ENCODE peak calls at places on chromosome 10, in eight cellular contexts. One of them, this sample, is unnamed.

GRCh38 chr10:18607979-18608378 is 43.4 kb downstream of the NSUN6 start:
- DNase-seq in A549: peak
- DNase-seq in brain microvascular endothelial cell: no peak
- DNase-seq in ovary: no peak
- DNase-seq in AG04450: no peak
- DNase-seq in endodermal cell: no peak
- DNase-seq in colonic mucosa: no peak
- DNase-seq in cardiac muscle cell: no peak
- DNase-seq in this sample: no peak

GRCh38 chr10:29691564-29692064 is 56.8 kb upstream of the SVIL start:
- DNase-seq in colonic mucosa: no peak
- DNase-seq in ovary: no peak
- DNase-seq in cardiac muscle cell: peak
- DNase-seq in endodermal cell: no peak
- DNase-seq in A549: no peak
- DNase-seq in brain microvascular endothelial cell: peak
- DNase-seq in AG04450: no peak
- DNase-seq in this sample: peak

GRCh38 chr10:47405829-47406547 is 21.9 kb upstream of the ZNF488 start:
- DNase-seq in ovary: no peak
- DNase-seq in colonic mucosa: no peak
- DNase-seq in endodermal cell: no peak
- DNase-seq in brain microvascular endothelial cell: no peak
- DNase-seq in AG04450: no peak
- DNase-seq in A549: peak
- DNase-seq in cardiac muscle cell: no peak
- DNase-seq in this sample: no peak

GRCh38 chr10:60521974-60522405 is 132.3 kb upstream of the ANK3 start:
- DNase-seq in ovary: no peak
- DNase-seq in colonic mucosa: no peak
- DNase-seq in endodermal cell: peak
- DNase-seq in cardiac muscle cell: peak
- DNase-seq in brain microvascular endothelial cell: peak
- DNase-seq in AG04450: no peak
- DNase-seq in A549: no peak
- DNase-seq in this sample: peak

GRCh38 chr10:3043512-3044368 is 23.6 kb upstream of the PFKP start:
- DNase-seq in colonic mucosa: peak
- DNase-seq in A549: peak
- DNase-seq in endodermal cell: peak
- DNase-seq in ovary: peak
- DNase-seq in cardiac muscle cell: peak
- DNase-seq in brain microvascular endothelial cell: peak
- DNase-seq in AG04450: no peak
- DNase-seq in this sample: peak

GRCh38 chr10:113060221-113061053 is 110.4 kb downstream of the TCF7L2 start:
- DNase-seq in colonic mucosa: peak
- DNase-seq in ovary: no peak
- DNase-seq in brain microvascular endothelial cell: no peak
- DNase-seq in endodermal cell: peak
- DNase-seq in AG04450: no peak
- DNase-seq in cardiac muscle cell: peak
- DNase-seq in A549: no peak
- DNase-seq in this sample: no peak

GRCh38 chr10:100325164-100325563 is 4.9 kb downstream of the PKD2L1 start:
- DNase-seq in A549: no peak
- DNase-seq in endodermal cell: peak
- DNase-seq in cardiac muscle cell: no peak
- DNase-seq in AG04450: no peak
- DNase-seq in ovary: no peak
- DNase-seq in brain microvascular endothelial cell: no peak
- DNase-seq in colonic mucosa: no peak
- DNase-seq in this sample: no peak

GRCh38 chr10:70404036-70404905 is at the start of gene EIF4EBP2:
- DNase-seq in endodermal cell: peak
- DNase-seq in brain microvascular endothelial cell: peak
- DNase-seq in AG04450: peak
- DNase-seq in colonic mucosa: peak
- DNase-seq in cardiac muscle cell: peak
- DNase-seq in ovary: peak
- DNase-seq in A549: peak
- DNase-seq in this sample: peak

GRCh38 chr10:44966129-44966815 is 6.7 kb downstream of the RASSF4 start:
- DNase-seq in cardiac muscle cell: no peak
- DNase-seq in brain microvascular endothelial cell: no peak
- DNase-seq in A549: no peak
- DNase-seq in ovary: no peak
- DNase-seq in AG04450: no peak
- DNase-seq in endodermal cell: no peak
- DNase-seq in colonic mucosa: peak
- DNase-seq in this sample: no peak

GRCh38 chr10:4982764-4983226 is 19.6 kb downstream of the AKR1C1 start:
- DNase-seq in colonic mucosa: no peak
- DNase-seq in AG04450: no peak
- DNase-seq in ovary: no peak
- DNase-seq in endodermal cell: no peak
- DNase-seq in cardiac muscle cell: no peak
- DNase-seq in brain microvascular endothelial cell: no peak
- DNase-seq in A549: peak
- DNase-seq in this sample: no peak

GRCh38 chr10:22183771-22184466 is 33.9 kb downstream of the EBLN1 start:
- DNase-seq in A549: no peak
- DNase-seq in ovary: no peak
- DNase-seq in colonic mucosa: no peak
- DNase-seq in AG04450: no peak
- DNase-seq in endodermal cell: no peak
- DNase-seq in cardiac muscle cell: peak
- DNase-seq in brain microvascular endothelial cell: peak
- DNase-seq in this sample: no peak

GRCh38 chr10:490256-490655 is 199.2 kb downstream of the DIP2C start:
- DNase-seq in ovary: no peak
- DNase-seq in A549: no peak
- DNase-seq in cardiac muscle cell: peak
- DNase-seq in AG04450: no peak
- DNase-seq in endodermal cell: no peak
- DNase-seq in colonic mucosa: no peak
- DNase-seq in brain microvascular endothelial cell: no peak
- DNase-seq in this sample: peak

GRCh38 chr10:109454691-109455090 is 468.6 kb downstream of the XPNPEP1 start:
- DNase-seq in ovary: no peak
- DNase-seq in colonic mucosa: no peak
- DNase-seq in A549: no peak
- DNase-seq in endodermal cell: no peak
- DNase-seq in cardiac muscle cell: no peak
- DNase-seq in brain microvascular endothelial cell: no peak
- DNase-seq in AG04450: no peak
- DNase-seq in this sample: no peak

GRCh38 chr10:111944331-111944730 is 239.2 kb downstream of the GPAM start:
- DNase-seq in brain microvascular endothelial cell: no peak
- DNase-seq in cardiac muscle cell: no peak
- DNase-seq in colonic mucosa: no peak
- DNase-seq in AG04450: no peak
- DNase-seq in endodermal cell: peak
- DNase-seq in A549: no peak
- DNase-seq in ovary: no peak
- DNase-seq in this sample: no peak

GRCh38 chr10:48880016-48880705 is 59.5 kb downstream of the LRRC18 start:
- DNase-seq in endodermal cell: peak
- DNase-seq in AG04450: no peak
- DNase-seq in colonic mucosa: no peak
- DNase-seq in brain microvascular endothelial cell: no peak
- DNase-seq in A549: no peak
- DNase-seq in ovary: no peak
- DNase-seq in cardiac muscle cell: no peak
- DNase-seq in this sample: no peak

GRCh38 chr10:12194752-12195271 is 879 bp downstream of the NUDT5 start:
- DNase-seq in brain microvascular endothelial cell: peak
- DNase-seq in colonic mucosa: peak
- DNase-seq in A549: peak
- DNase-seq in AG04450: no peak
- DNase-seq in cardiac muscle cell: peak
- DNase-seq in ovary: peak
- DNase-seq in endodermal cell: peak
- DNase-seq in this sample: no peak

DNA sequence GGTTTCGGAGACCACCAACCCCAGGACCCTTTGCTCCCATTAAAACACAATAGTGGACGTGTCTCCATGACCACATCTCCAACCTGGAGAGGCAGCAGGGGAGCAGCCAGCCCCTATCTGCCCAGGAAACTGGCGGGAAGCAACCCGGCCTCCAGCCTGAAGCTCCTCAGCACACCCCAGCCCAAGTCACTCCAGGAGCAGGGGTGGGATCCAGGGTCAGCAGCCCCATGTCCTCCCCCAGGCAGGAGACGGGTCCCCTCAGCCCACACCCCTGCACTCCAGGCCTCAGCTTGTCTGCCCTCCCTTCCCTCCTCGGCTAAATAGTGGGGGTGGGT is 601 bp downstream of the ADAM8 start:
- DNase-seq in colonic mucosa: no peak
- DNase-seq in A549: no peak
- DNase-seq in brain microvascular endothelial cell: no peak
- DNase-seq in ovary: no peak
- DNase-seq in endodermal cell: no peak
- DNase-seq in AG04450: no peak
- DNase-seq in cardiac muscle cell: no peak
- DNase-seq in this sample: no peak
- H3K4me3 ChIP-seq in colonic mucosa: peak
- H3K4me3 ChIP-seq in A549: no peak
- H3K4me3 ChIP-seq in brain microvascular endothelial cell: no peak
- H3K4me3 ChIP-seq in ovary: no peak
- H3K4me3 ChIP-seq in endodermal cell: peak
- H3K4me3 ChIP-seq in AG04450: no peak
- H3K4me3 ChIP-seq in cardiac muscle cell: no peak
- H3K4me3 ChIP-seq in this sample: no peak

GRCh38 chr10:63474488-63474887 is 8.7 kb upstream of the JMJD1C start:
- DNase-seq in AG04450: no peak
- DNase-seq in cardiac muscle cell: no peak
- DNase-seq in ovary: no peak
- DNase-seq in brain microvascular endothelial cell: no peak
- DNase-seq in endodermal cell: no peak
- DNase-seq in A549: no peak
- DNase-seq in colonic mucosa: no peak
- DNase-seq in this sample: no peak

GRCh38 chr10:63481815-63482421 is 16.1 kb upstream of the JMJD1C start:
- DNase-seq in brain microvascular endothelial cell: no peak
- DNase-seq in AG04450: no peak
- DNase-seq in A549: no peak
- DNase-seq in ovary: no peak
- DNase-seq in cardiac muscle cell: peak
- DNase-seq in colonic mucosa: no peak
- DNase-seq in endodermal cell: no peak
- DNase-seq in this sample: no peak

GRCh38 chr10:63480237-63480636 is 14.5 kb upstream of the JMJD1C start:
- DNase-seq in ovary: no peak
- DNase-seq in AG04450: no peak
- DNase-seq in colonic mucosa: peak
- DNase-seq in A549: no peak
- DNase-seq in endodermal cell: no peak
- DNase-seq in cardiac muscle cell: no peak
- DNase-seq in brain microvascular endothelial cell: no peak
- DNase-seq in this sample: no peak

GRCh38 chr10:63477927-63478326 is 12.2 kb upstream of the JMJD1C start:
- DNase-seq in endodermal cell: no peak
- DNase-seq in colonic mucosa: no peak
- DNase-seq in cardiac muscle cell: no peak
- DNase-seq in AG04450: no peak
- DNase-seq in A549: no peak
- DNase-seq in brain microvascular endothelial cell: no peak
- DNase-seq in ovary: no peak
- DNase-seq in this sample: no peak

DNA sequence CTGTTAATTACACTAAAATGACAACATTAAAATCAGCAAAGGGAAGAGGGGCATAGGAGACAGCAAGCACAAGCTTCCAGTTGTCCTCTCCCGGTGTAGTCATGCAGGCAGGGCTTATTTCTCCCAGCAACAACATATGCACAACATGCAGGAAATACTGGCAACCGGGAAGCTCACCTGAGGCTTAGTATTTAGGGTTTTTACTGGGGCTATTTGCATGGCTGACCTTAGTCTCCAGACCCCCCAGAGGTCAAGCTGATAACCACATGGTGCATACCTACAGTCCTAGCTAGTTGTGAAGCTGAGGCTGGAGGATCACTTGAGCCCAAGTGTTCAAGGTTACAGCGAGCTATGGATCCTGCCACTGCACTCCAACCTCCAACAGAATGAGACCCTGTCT is 12.8 kb upstream of the JMJD1C start:
- DNase-seq in endodermal cell: peak
- DNase-seq in cardiac muscle cell: no peak
- DNase-seq in AG04450: no peak
- DNase-seq in A549: no peak
- DNase-seq in brain microvascular endothelial cell: no peak
- DNase-seq in colonic mucosa: no peak
- DNase-seq in ovary: no peak
- DNase-seq in this sample: no peak
- TF ChIP-seq CTCF in endodermal cell: peak
- TF ChIP-seq CTCF in cardiac muscle cell: no peak
- TF ChIP-seq CTCF in AG04450: no peak
- TF ChIP-seq CTCF in A549: no peak
- TF ChIP-seq CTCF in brain microvascular endothelial cell: no peak
- TF ChIP-seq CTCF in colonic mucosa: no peak
- TF ChIP-seq CTCF in ovary: no peak
- TF ChIP-seq CTCF in this sample: no peak

DNA sequence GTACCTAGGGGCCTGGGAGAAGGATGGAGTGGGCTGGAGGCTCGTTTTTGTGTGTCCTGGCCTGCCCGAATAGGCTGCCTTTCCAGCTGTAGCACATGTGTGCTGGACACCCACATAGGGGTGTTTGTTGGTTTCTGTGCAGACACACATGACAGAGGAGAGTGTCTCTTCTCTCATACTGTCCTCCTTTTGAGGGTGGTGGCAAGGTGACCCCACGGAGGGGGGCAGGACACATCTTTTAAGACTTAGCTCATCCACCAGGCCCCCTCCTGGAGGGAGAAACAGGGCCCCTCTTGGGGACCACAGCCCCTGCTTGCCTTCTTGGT is 72.2 kb upstream of the PPIF start:
- DNase-seq in A549: no peak
- DNase-seq in endodermal cell: no peak
- DNase-seq in colonic mucosa: no peak
- DNase-seq in cardiac muscle cell: no peak
- DNase-seq in AG04450: no peak
- DNase-seq in brain microvascular endothelial cell: no peak
- DNase-seq in ovary: no peak
- DNase-seq in this sample: no peak
- H3K4me3 ChIP-seq in A549: no peak
- H3K4me3 ChIP-seq in endodermal cell: no peak
- H3K4me3 ChIP-seq in colonic mucosa: no peak
- H3K4me3 ChIP-seq in cardiac muscle cell: no peak
- H3K4me3 ChIP-seq in AG04450: no peak
- H3K4me3 ChIP-seq in brain microvascular endothelial cell: no peak
- H3K4me3 ChIP-seq in ovary: no peak
- H3K4me3 ChIP-seq in this sample: no peak

DNA sequence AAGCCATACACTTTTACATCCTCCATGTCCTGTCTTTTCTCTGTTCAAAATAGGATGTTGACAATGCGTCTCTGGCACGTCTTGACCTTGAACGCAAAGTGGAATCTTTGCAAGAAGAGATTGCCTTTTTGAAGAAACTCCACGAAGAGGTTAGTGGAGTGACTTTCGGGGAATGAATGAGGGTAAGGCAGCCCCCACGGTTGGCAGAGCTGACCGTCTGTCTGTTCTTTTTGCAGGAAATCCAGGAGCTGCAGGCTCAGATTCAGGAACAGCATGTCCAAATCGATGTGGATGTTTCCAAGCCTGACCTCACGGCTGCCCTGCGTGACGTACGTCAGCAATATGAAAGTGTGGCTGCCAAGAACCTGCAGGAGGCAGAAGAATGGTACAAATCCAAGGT is 5.5 kb downstream of the VIM start:
- DNase-seq in brain microvascular endothelial cell: no peak
- DNase-seq in colonic mucosa: peak
- DNase-seq in A549: no peak
- DNase-seq in endodermal cell: no peak
- DNase-seq in ovary: peak
- DNase-seq in cardiac muscle cell: peak
- DNase-seq in AG04450: no peak
- DNase-seq in this sample: no peak
- TF ChIP-seq CTCF in brain microvascular endothelial cell: peak
- TF ChIP-seq CTCF in colonic mucosa: no peak
- TF ChIP-seq CTCF in A549: no peak
- TF ChIP-seq CTCF in endodermal cell: no peak
- TF ChIP-seq CTCF in ovary: no peak
- TF ChIP-seq CTCF in cardiac muscle cell: no peak
- TF ChIP-seq CTCF in AG04450: no peak
- TF ChIP-seq CTCF in this sample: no peak

This sample was measured in AG09309.